ENCODE peak calls at places on chromosomes 16 and 17, in eight cellular contexts. K, L, B, I, O, C, S and Y are unnamed samples.

GRCh38 chr16:47928008-47928407 is 227.8 kb downstream of the ABCC12 start:
- DNase-seq in S (no peak), B (peak; percentile 11), C (no peak), I (no peak), K (no peak), O (peak; percentile 12), L (no peak), Y (no peak)

GRCh38 chr17:33115957-33116680 is 124.5 kb downstream of the SPACA3 start:
- DNase-seq in B (no peak), O (no peak), C (no peak), L (no peak), S (no peak), I (no peak), K (no peak), Y (no peak)

GRCh38 chr17:52157161-52157560 is 1.4 kb downstream of the CA10 start:
- DNase-seq in B (no peak), L (no peak), S (no peak), I (peak; percentile 37), O (no peak), C (no peak), K (no peak), Y (peak; percentile 37)

GRCh38 chr16:31460582-31461002 is 1.3 kb downstream of the ARMC5 start:
- DNase-seq in S (no peak), K (no peak), O (no peak), L (no peak), B (no peak), I (peak; percentile 66), C (no peak), Y (no peak)

GRCh38 chr16:8816967-8817662 is 19.5 kb downstream of the PMM2 start:
- DNase-seq in S (no peak), B (no peak), K (no peak), I (no peak), C (no peak), O (no peak), L (no peak), Y (no peak)

GRCh38 chr17:48241770-48242497 is 134.4 kb downstream of the SNX11 start:
- DNase-seq in I (no peak), K (no peak), B (no peak), S (no peak), C (no peak), L (no peak), O (no peak), Y (no peak)

GRCh38 chr17:8072727-8073461 is 14.6 kb downstream of the ALOX12B start:
- DNase-seq in C (no peak), K (no peak), I (no peak), O (no peak), L (no peak), B (peak; percentile 54), S (no peak), Y (no peak)

GRCh38 chr17:38464723-38465419 is 36.6 kb downstream of the ARHGAP23 start:
- DNase-seq in I (peak; percentile 43), O (peak; percentile 94), B (no peak), S (peak; percentile 70), L (peak; percentile 88), C (no peak), K (no peak), Y (no peak)

GRCh38 chr17:38701504-38702165 is 3.4 kb upstream of the MLLT6 start:
- DNase-seq in O (peak; percentile 44), C (peak; percentile 62), B (peak; percentile 93), S (no peak), I (no peak), L (peak; percentile 29), K (no peak), Y (no peak)

GRCh38 chr17:39208893-39209292 is 8.8 kb downstream of the RPL19 start:
- DNase-seq in O (peak; percentile 73), S (no peak), L (no peak), I (peak; percentile 60), K (no peak), B (peak; percentile 63), C (no peak), Y (peak; percentile 28)

GRCh38 chr17:47733047-47733413 is at the start of gene TBX21:
- DNase-seq in C (peak; percentile 82), L (peak; percentile 39), S (peak; percentile 41), I (peak; percentile 64), B (peak; percentile 96), O (peak; percentile 88), K (peak; percentile 56), Y (peak; percentile 53)

GRCh38 chr17:80261159-80261894 is 675 bp downstream of the RNF213 start:
- DNase-seq in C (peak; percentile 62), B (peak; percentile 84), S (peak; percentile 61), I (no peak), L (peak; percentile 46), O (peak; percentile 69), K (peak; percentile 42), Y (peak; percentile 23)

GRCh38 chr17:39674702-39675389 is 6.6 kb downstream of the PNMT start:
- DNase-seq in O (peak; percentile 100), S (peak; percentile 55), I (no peak), L (peak; percentile 77), C (no peak), K (no peak), B (no peak), Y (no peak)

GRCh38 chr17:48593840-48594411 is 347 bp upstream of the HOXB5 start:
- DNase-seq in I (peak; percentile 74), K (peak; percentile 79), C (peak; percentile 67), S (peak; percentile 20), B (peak; percentile 90), O (peak; percentile 97), L (no peak), Y (no peak)

GRCh38 chr16:11393861-11394592 is 48.8 kb downstream of the RMI2 start:
- DNase-seq in O (no peak), C (no peak), I (no peak), B (no peak), L (no peak), S (no peak), K (no peak), Y (no peak)

GRCh38 chr17:31052187-31052889 is 42.4 kb upstream of the NF1 start:
- DNase-seq in C (no peak), K (no peak), O (peak; percentile 32), S (peak; percentile 79), L (peak; percentile 88), I (no peak), B (peak; percentile 16), Y (no peak)

GRCh38 chr17:2453865-2454264 is 53.0 kb upstream of the MNT start:
- DNase-seq in B (no peak), C (no peak), L (no peak), S (no peak), I (no peak), O (no peak), K (no peak), Y (no peak)

GRCh38 chr16:84144301-84144858 is 597 bp downstream of the HSDL1 start:
- DNase-seq in K (peak; percentile 19), B (peak; percentile 69), L (no peak), I (no peak), O (peak; percentile 51), C (peak; percentile 32), S (peak; percentile 10), Y (no peak)

GRCh38 chr17:57296231-57296630 is 39.9 kb downstream of the MSI2 start:
- DNase-seq in O (no peak), C (no peak), K (no peak), I (no peak), S (no peak), L (no peak), B (no peak), Y (no peak)

GRCh38 chr17:29039764-29040598 is 3.0 kb upstream of the PIPOX start:
- DNase-seq in O (no peak), I (no peak), K (no peak), L (peak; percentile 25), S (peak; percentile 28), C (no peak), B (no peak), Y (no peak)

GRCh38 chr17:1229354-1229890 is 40.8 kb upstream of the BHLHA9 start:
- DNase-seq in C (peak; percentile 15), O (peak; percentile 43), I (no peak), B (peak; percentile 54), S (no peak), L (peak; percentile 33), K (peak; percentile 30), Y (no peak)

GRCh38 chr16:2236362-2237075 is at the start of gene DNASE1L2:
- DNase-seq in L (no peak), K (no peak), S (no peak), C (no peak), O (no peak), I (no peak), B (no peak), Y (no peak)

GRCh38 chr17:14510136-14510535 is 209.3 kb downstream of the HS3ST3B1 start:
- DNase-seq in S (no peak), C (no peak), B (no peak), L (no peak), O (no peak), I (no peak), K (no peak), Y (no peak)

GRCh38 chr17:61139219-61139618 is 260.4 kb upstream of the TBX2 start:
- DNase-seq in K (no peak), L (peak; percentile 32), S (no peak), O (no peak), I (no peak), B (peak; percentile 64), C (peak; percentile 36), Y (no peak)

GRCh38 chr16:89443727-89444084 is 46.7 kb downstream of the ANKRD11 start:
- DNase-seq in C (no peak), L (peak; percentile 23), B (peak; percentile 31), K (no peak), O (peak; percentile 53), I (no peak), S (peak; percentile 58), Y (no peak)

GRCh38 chr17:75531724-75532090 is 6.2 kb downstream of the LLGL2 start:
- DNase-seq in B (no peak), L (no peak), C (no peak), O (peak; percentile 62), S (no peak), I (no peak), K (no peak), Y (no peak)

GRCh38 chr17:29461807-29462206 is 71.6 kb downstream of the TAOK1 start:
- DNase-seq in C (no peak), B (no peak), L (no peak), S (no peak), I (no peak), K (no peak), O (no peak), Y (no peak)

GRCh38 chr17:1473841-1474240 is 17.8 kb upstream of the CRK start:
- DNase-seq in K (no peak), C (no peak), I (no peak), S (no peak), O (no peak), B (peak; percentile 52), L (no peak), Y (no peak)

GRCh38 chr16:48810803-48811453 is 200.9 kb upstream of the N4BP1 start:
- DNase-seq in K (peak; percentile 70), C (no peak), O (no peak), I (no peak), S (no peak), B (no peak), L (no peak), Y (no peak)

GRCh38 chr17:4562000-4562969 is 1.9 kb upstream of the GGT6 start:
- DNase-seq in L (no peak), K (no peak), B (no peak), S (no peak), C (no peak), I (no peak), O (no peak), Y (no peak)

GRCh38 chr17:71801301-71801700 is 319.5 kb upstream of the SOX9 start:
- DNase-seq in I (no peak), B (no peak), L (no peak), K (no peak), C (no peak), S (no peak), O (no peak), Y (no peak)